ENCODE peak calls at places on chromosomes 4 and X, in eight cellular contexts. H is AG04449, P is fibroblast of lung, Z is brain microvascular endothelial cell, M is HL-60, K is astrocyte of the spinal cord, B is A549, S is endothelial cell of umbilical vein. N is an unnamed sample.

GRCh38 chr4:70630162-70630561 is 1.6 kb downstream of the ENAM start:
- DNase-seq in Z (no peak), P (no peak), K (no peak), S (no peak), M (no peak), B (no peak), H (no peak), N (no peak)

GRCh38 chr4:142815834-142816233 is 30.3 kb downstream of the INPP4B start:
- DNase-seq in S (no peak), M (no peak), B (peak), K (peak), H (no peak), Z (peak), P (peak), N (peak)

GRCh38 chr4:113468165-113469022 is 293.1 kb downstream of the CAMK2D start:
- DNase-seq in P (peak), Z (peak), K (peak), M (no peak), H (peak), S (peak), B (peak), N (peak)

GRCh38 chr4:38099908-38100407 is 139.8 kb downstream of the PTTG2 start:
- DNase-seq in Z (peak), P (peak), M (no peak), B (no peak), H (peak), S (peak), K (peak), N (peak)

GRCh38 chr4:148514041-148514440 is 71.8 kb upstream of the NR3C2 start:
- DNase-seq in K (no peak), H (no peak), B (no peak), M (no peak), S (peak), P (no peak), Z (no peak), N (no peak)

GRCh38 chr4:103754844-103755243 is 35.1 kb upstream of the TACR3 start:
- DNase-seq in Z (no peak), K (no peak), P (no peak), S (peak), H (no peak), B (peak), M (no peak), N (no peak)

GRCh38 chr4:88179261-88179660 is 20.8 kb upstream of the ABCG2 start:
- DNase-seq in B (no peak), H (no peak), M (no peak), S (no peak), K (no peak), P (no peak), Z (no peak), N (no peak)

GRCh38 chrX:115531818-115532403 is 29.1 kb upstream of the PLS3 start:
- DNase-seq in P (peak), Z (peak), S (peak), K (peak), B (peak), M (no peak), H (no peak), N (no peak)

GRCh38 chr4:123216946-123217345 is 179.6 kb upstream of the SPRY1 start:
- DNase-seq in M (no peak), Z (no peak), P (no peak), H (no peak), K (no peak), S (no peak), B (no peak), N (no peak)

GRCh38 chr4:159722052-159722451 is 619.2 kb downstream of the RAPGEF2 start:
- DNase-seq in Z (no peak), H (no peak), K (no peak), P (no peak), B (no peak), M (no peak), S (no peak), N (no peak)

GRCh38 chr4:122456228-122457106 is at the start of gene IL2:
- DNase-seq in S (no peak), K (no peak), Z (no peak), B (no peak), M (no peak), H (no peak), P (no peak), N (no peak)

GRCh38 chr4:151530230-151530629 is 121.3 kb downstream of the FHIP1A start:
- DNase-seq in K (peak), Z (no peak), P (no peak), S (no peak), B (no peak), M (no peak), H (no peak), N (no peak)

GRCh38 chr4:169283114-169283509 is 12.4 kb upstream of the SH3RF1 start:
- DNase-seq in H (peak), Z (peak), M (no peak), P (peak), K (peak), B (peak), S (no peak), N (peak)

GRCh38 chr4:1337376-1337831 is 9.6 kb upstream of the UVSSA start:
- DNase-seq in K (no peak), P (no peak), M (no peak), H (no peak), Z (no peak), B (no peak), S (no peak), N (no peak)

GRCh38 chr4:3286335-3287175 is 6.3 kb upstream of the RGS12 start:
- DNase-seq in M (no peak), P (no peak), B (no peak), K (no peak), Z (no peak), H (no peak), S (no peak), N (no peak)

GRCh38 chrX:123878177-123878576 is 18.3 kb downstream of the XIAP start:
- DNase-seq in H (no peak), B (no peak), S (peak), P (peak), Z (no peak), K (peak), M (no peak), N (no peak)

GRCh38 chr4:3387943-3388348 is 53.8 kb upstream of the HGFAC start:
- DNase-seq in S (peak), M (peak), Z (peak), P (peak), B (no peak), K (peak), H (no peak), N (no peak)

GRCh38 chrX:136781180-136781797 is 557 bp upstream of the ARHGEF6 start:
- DNase-seq in P (peak), H (no peak), S (peak), M (no peak), Z (peak), B (no peak), K (no peak), N (no peak)

GRCh38 chr4:13542577-13543042 is 1.7 kb downstream of the NKX3-2 start:
- DNase-seq in S (no peak), Z (no peak), H (no peak), P (no peak), M (no peak), K (no peak), B (no peak), N (no peak)

GRCh38 chr4:74796631-74797030 is 2.3 kb upstream of the BTC start:
- DNase-seq in S (no peak), K (no peak), B (no peak), Z (no peak), P (no peak), M (no peak), H (no peak), N (no peak)

GRCh38 chr4:74790652-74791051 is 3.7 kb downstream of the BTC start:
- DNase-seq in H (no peak), P (no peak), Z (no peak), M (no peak), B (no peak), K (no peak), S (no peak), N (no peak)

GRCh38 chr4:74793757-74794340 is 474 bp downstream of the BTC start:
- DNase-seq in K (peak), P (peak), H (no peak), M (no peak), Z (no peak), S (peak), B (peak), N (no peak)

GRCh38 chr4:74789518-74789917 is 4.8 kb downstream of the BTC start:
- DNase-seq in K (no peak), Z (no peak), B (no peak), P (no peak), S (no peak), H (no peak), M (no peak), N (no peak)

DNA sequence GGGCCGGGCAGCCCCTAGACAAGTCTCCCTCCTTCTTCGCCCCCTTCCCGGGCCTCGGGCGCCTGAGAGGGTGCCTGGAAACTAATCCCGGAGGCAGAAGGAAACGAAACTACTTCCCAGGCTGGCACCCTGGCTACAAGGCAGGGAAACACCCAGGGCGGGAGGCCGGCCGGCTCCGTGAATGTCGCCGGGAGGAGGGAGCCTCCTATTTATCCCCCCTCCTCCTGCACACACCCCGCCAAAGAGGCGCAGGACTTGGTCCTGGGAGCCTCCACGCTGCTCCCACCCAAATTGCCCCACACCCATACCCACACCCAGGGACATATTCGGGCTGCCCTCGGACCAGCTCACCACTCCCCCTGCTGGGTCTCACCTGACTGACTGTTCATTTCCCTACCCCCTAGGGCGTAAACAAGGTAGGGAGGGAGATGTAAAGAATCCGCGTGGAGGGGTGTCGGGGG is at the start of gene BTC:
- DNase-seq in K (peak), M (no peak), P (peak), S (no peak), Z (no peak), B (peak), H (no peak), N (no peak)
- H3K4me3 ChIP-seq in K (peak), M (peak), P (peak), S (peak), Z (peak), B (peak), H (peak), N (peak)

DNA sequence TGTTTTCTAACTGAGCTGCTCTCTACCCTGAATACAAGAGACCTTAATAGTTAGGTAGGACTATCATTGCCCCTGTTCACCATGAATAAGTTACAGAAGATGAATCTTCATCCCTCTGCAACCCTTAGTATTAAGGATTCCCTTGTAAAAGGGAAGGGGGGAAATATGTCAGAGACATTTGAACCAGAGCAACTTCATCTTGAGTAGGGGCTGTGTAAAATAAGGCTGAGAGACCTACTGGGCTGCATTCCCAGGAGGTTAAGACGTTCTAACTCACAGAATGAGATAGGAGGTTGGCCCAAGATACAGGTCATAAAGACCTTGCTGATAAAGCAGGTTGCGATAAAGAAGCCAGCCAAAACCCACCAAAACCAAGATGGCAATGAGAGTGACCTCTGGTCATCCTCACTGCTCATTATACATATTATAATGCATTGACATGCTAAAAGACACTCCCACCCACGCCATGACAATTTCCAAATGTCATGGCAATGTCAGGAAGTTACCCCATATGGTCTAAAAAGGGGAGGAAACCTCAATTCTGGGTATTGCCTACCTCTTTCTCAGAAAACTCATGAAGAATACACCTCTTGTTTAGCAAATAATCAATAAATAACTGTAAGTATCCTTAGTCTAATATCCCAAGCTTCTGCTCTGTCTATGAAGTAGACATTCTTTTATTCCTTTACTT is 19.5 kb upstream of the TMPRSS11B start:
- DNase-seq in P (no peak), H (no peak), S (no peak), B (no peak), M (no peak), K (no peak), Z (no peak), N (no peak)
- H3K4me3 ChIP-seq in P (no peak), H (no peak), S (no peak), B (no peak), M (no peak), K (no peak), Z (no peak), N (no peak)

DNA sequence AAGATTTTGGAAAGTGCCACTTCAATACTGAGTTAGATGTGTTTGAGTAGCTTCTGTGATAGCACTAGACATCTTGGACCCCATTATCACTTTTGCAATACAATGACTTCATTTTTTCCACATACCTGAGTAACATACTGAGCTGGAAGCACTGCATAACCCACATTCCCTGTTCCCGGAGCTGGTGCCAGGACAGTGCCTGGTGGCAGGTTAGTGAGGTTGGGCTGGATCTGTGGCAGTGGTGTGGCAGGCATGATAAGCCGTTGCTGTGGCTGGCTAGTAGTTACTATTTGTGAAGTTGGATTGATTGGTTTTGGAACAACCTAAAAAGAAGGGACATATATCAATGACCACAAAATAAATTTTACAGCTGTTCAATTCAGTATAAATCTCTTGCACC is 38.9 kb downstream of the THAP9 start:
- DNase-seq in S (no peak), Z (no peak), H (no peak), M (no peak), B (no peak), P (no peak), K (no peak), N (no peak)
- H3K4me3 ChIP-seq in S (no peak), Z (no peak), H (no peak), M (no peak), B (no peak), P (no peak), K (no peak), N (no peak)

GRCh38 chr4:84849051-84849640 is 117.3 kb downstream of the WDFY3 start:
- DNase-seq in S (no peak), H (no peak), Z (no peak), K (no peak), B (no peak), P (no peak), M (no peak), N (no peak)
- H3K4me3 ChIP-seq in S (no peak), H (no peak), Z (no peak), K (no peak), B (no peak), P (no peak), M (no peak), N (no peak)

DNA sequence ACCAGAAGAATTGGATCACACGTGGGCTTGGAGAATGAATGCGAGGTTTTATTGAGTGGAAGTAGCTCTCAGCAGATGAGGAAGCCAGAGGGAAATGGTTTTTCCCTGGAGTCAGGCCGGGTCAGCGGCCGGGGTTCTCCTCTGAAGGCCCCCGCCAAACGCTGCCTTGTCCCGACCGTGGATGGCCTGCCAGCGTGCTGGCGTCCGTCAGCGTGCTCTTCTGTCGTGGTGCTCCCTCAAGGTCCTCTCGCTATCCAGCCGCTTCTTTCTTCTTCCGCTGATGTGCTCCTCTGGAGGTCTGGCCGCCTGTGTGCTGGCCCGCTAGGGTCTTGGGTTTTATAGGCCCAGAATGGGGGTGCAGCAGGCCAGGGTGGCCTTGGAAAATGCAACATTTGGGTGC is 632.2 kb downstream of the TRAM1L1 start:
- DNase-seq in M (no peak), K (no peak), B (no peak), H (no peak), Z (no peak), S (no peak), P (no peak), N (no peak)
- H3K4me3 ChIP-seq in M (no peak), K (no peak), B (no peak), H (no peak), Z (no peak), S (no peak), P (no peak), N (no peak)

GRCh38 chrX:46326161-46326560 is 219.1 kb downstream of the ZNF674 start:
- DNase-seq in H (no peak), Z (peak), S (peak), B (peak), K (peak), M (no peak), P (peak), N (no peak)
- H3K4me3 ChIP-seq in H (no peak), Z (no peak), S (no peak), B (peak), K (no peak), M (no peak), P (no peak), N (no peak)

GRCh38 chrX:1600406-1601050 is 9.1 kb downstream of the AKAP17A start:
- DNase-seq in Z (no peak), K (no peak), B (no peak), S (no peak), M (no peak), P (no peak), H (no peak), N (no peak)

GRCh38 chrX:1599791-1600405 is 8.5 kb downstream of the AKAP17A start:
- DNase-seq in S (no peak), B (no peak), K (no peak), H (no peak), P (no peak), Z (no peak), M (no peak), N (no peak)

GRCh38 chrX:1598876-1599790 is 7.7 kb downstream of the AKAP17A start:
- DNase-seq in B (no peak), K (no peak), H (no peak), Z (no peak), M (no peak), P (no peak), S (no peak), N (no peak)

GRCh38 chrX:1601051-1601767 is 9.8 kb downstream of the AKAP17A start:
- DNase-seq in Z (no peak), M (no peak), B (no peak), K (no peak), P (no peak), S (no peak), H (no peak), N (no peak)

DNA sequence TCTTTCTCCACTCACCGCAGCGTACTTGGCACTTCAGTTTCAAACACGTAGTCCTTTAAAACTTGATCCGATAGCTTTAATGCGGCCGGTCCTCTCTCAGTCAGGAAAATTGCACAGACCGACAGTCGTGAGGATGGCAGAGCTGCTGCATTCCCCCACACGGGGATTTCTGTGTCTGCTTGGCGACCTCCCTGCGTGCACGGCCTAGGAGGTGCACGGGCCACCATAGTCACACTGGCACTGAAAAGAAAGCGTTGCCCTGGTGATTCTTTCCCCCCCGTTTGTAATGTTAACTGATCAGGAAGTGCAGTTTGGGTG is 10.3 kb downstream of the AKAP17A start:
- DNase-seq in K (no peak), M (no peak), H (no peak), S (no peak), B (no peak), Z (no peak), P (no peak), N (no peak)
- H3K4me3 ChIP-seq in K (no peak), M (no peak), H (no peak), S (no peak), B (no peak), Z (no peak), P (no peak), N (no peak)

GRCh38 chrX:55451125-55451524 is 802 bp upstream of the MAGEH1 start:
- DNase-seq in S (no peak), H (no peak), Z (no peak), M (no peak), P (no peak), K (no peak), B (no peak), N (no peak)
- H3K4me3 ChIP-seq in S (no peak), H (peak), Z (no peak), M (no peak), P (peak), K (no peak), B (no peak), N (peak)

GRCh38 chrX:47976254-47977151 is 27.3 kb downstream of the ZNF182 start:
- DNase-seq in H (no peak), K (no peak), B (no peak), M (no peak), Z (no peak), S (no peak), P (no peak), N (no peak)
- H3K4me3 ChIP-seq in H (no peak), K (no peak), B (no peak), M (no peak), Z (no peak), S (no peak), P (no peak), N (no peak)

DNA sequence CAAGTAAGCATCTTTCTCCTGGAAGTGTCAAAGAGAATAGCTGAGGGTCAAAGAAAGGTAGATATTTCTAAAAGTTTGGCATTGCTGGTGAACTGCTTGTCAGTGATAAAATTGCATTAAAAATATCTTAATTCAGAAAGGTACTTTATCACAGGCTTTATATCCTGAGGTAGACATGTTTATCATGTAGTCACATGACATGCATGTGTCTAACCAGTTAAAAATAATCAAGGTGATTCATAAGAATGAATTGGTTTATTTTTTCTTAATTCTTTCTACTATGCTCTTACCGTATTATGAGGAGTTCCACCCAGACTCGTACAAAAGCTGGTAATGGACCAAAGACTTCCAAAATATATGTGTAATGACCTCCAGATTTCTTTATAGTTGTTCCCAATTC is 6.1 kb downstream of the SLC7A11 start:
- DNase-seq in H (no peak), M (no peak), S (no peak), Z (no peak), K (no peak), B (no peak), P (peak), N (no peak)
- H3K4me3 ChIP-seq in H (no peak), M (no peak), S (no peak), Z (no peak), K (no peak), B (peak), P (no peak), N (no peak)